ENCODE peak calls at places on chromosomes 1 and 21, in ten cellular contexts. One of them, this sample, is unnamed.

GRCh38 chr1:156876281-156876680 is 15.6 kb downstream of the NTRK1 start:
- DNase-seq in body of pancreas: no peak
- DNase-seq in fibroblast of lung: no peak
- DNase-seq in IMR-90: no peak
- DNase-seq in stomach: no peak
- DNase-seq in esophagus muscularis mucosa: no peak
- DNase-seq in AG04450: no peak
- DNase-seq in thoracic aorta: no peak
- DNase-seq in Peyer's patch: no peak
- DNase-seq in heart left ventricle: no peak
- DNase-seq in this sample: no peak

GRCh38 chr1:33466159-33466558 is 6.3 kb upstream of the ZSCAN20 start:
- DNase-seq in body of pancreas: no peak
- DNase-seq in fibroblast of lung: no peak
- DNase-seq in IMR-90: no peak
- DNase-seq in stomach: no peak
- DNase-seq in esophagus muscularis mucosa: no peak
- DNase-seq in AG04450: no peak
- DNase-seq in thoracic aorta: no peak
- DNase-seq in Peyer's patch: no peak
- DNase-seq in heart left ventricle: peak; percentile 65
- DNase-seq in this sample: no peak

GRCh38 chr1:162145280-162145965 is 75.9 kb downstream of the NOS1AP start:
- DNase-seq in body of pancreas: no peak
- DNase-seq in fibroblast of lung: peak; percentile 43
- DNase-seq in IMR-90: no peak
- DNase-seq in stomach: no peak
- DNase-seq in esophagus muscularis mucosa: peak; percentile 42
- DNase-seq in AG04450: no peak
- DNase-seq in thoracic aorta: no peak
- DNase-seq in Peyer's patch: no peak
- DNase-seq in heart left ventricle: no peak
- DNase-seq in this sample: no peak

GRCh38 chr1:247639381-247639981 is 34.1 kb downstream of the OR2G3 start:
- DNase-seq in body of pancreas: peak; percentile 80
- DNase-seq in fibroblast of lung: peak; percentile 16
- DNase-seq in IMR-90: peak; percentile 4
- DNase-seq in stomach: peak; percentile 82
- DNase-seq in esophagus muscularis mucosa: no peak
- DNase-seq in AG04450: no peak
- DNase-seq in thoracic aorta: no peak
- DNase-seq in Peyer's patch: peak; percentile 56
- DNase-seq in heart left ventricle: peak; percentile 70
- DNase-seq in this sample: peak; percentile 81

GRCh38 chr1:193372553-193372952 is 186.1 kb upstream of the B3GALT2 start:
- DNase-seq in body of pancreas: no peak
- DNase-seq in fibroblast of lung: no peak
- DNase-seq in IMR-90: no peak
- DNase-seq in stomach: no peak
- DNase-seq in esophagus muscularis mucosa: no peak
- DNase-seq in AG04450: no peak
- DNase-seq in thoracic aorta: no peak
- DNase-seq in Peyer's patch: no peak
- DNase-seq in heart left ventricle: no peak
- DNase-seq in this sample: no peak

GRCh38 chr1:41482001-41482765 is 2.3 kb downstream of the EDN2 start:
- DNase-seq in body of pancreas: peak; percentile 94
- DNase-seq in fibroblast of lung: peak; percentile 63
- DNase-seq in IMR-90: no peak
- DNase-seq in stomach: peak; percentile 92
- DNase-seq in esophagus muscularis mucosa: no peak
- DNase-seq in AG04450: no peak
- DNase-seq in thoracic aorta: no peak
- DNase-seq in Peyer's patch: peak; percentile 87
- DNase-seq in heart left ventricle: peak; percentile 63
- DNase-seq in this sample: peak; percentile 92

GRCh38 chr1:154157520-154158306 is 2.8 kb upstream of the NUP210L start:
- DNase-seq in body of pancreas: no peak
- DNase-seq in fibroblast of lung: peak; percentile 70
- DNase-seq in IMR-90: peak; percentile 31
- DNase-seq in stomach: peak; percentile 29
- DNase-seq in esophagus muscularis mucosa: no peak
- DNase-seq in AG04450: no peak
- DNase-seq in thoracic aorta: no peak
- DNase-seq in Peyer's patch: no peak
- DNase-seq in heart left ventricle: no peak
- DNase-seq in this sample: no peak

GRCh38 chr1:242524571-242525359 is at the start of gene PLD5:
- DNase-seq in body of pancreas: peak; percentile 9
- DNase-seq in fibroblast of lung: no peak
- DNase-seq in IMR-90: no peak
- DNase-seq in stomach: no peak
- DNase-seq in esophagus muscularis mucosa: no peak
- DNase-seq in AG04450: no peak
- DNase-seq in thoracic aorta: no peak
- DNase-seq in Peyer's patch: no peak
- DNase-seq in heart left ventricle: no peak
- DNase-seq in this sample: peak; percentile 25

GRCh38 chr1:189708674-189709073 is 769.0 kb downstream of the BRINP3 start:
- DNase-seq in body of pancreas: no peak
- DNase-seq in fibroblast of lung: peak; percentile 4
- DNase-seq in IMR-90: peak; percentile 25
- DNase-seq in stomach: no peak
- DNase-seq in esophagus muscularis mucosa: no peak
- DNase-seq in AG04450: no peak
- DNase-seq in thoracic aorta: no peak
- DNase-seq in Peyer's patch: no peak
- DNase-seq in heart left ventricle: no peak
- DNase-seq in this sample: no peak

GRCh38 chr1:196309386-196309785 is 298.9 kb downstream of the KCNT2 start:
- DNase-seq in body of pancreas: no peak
- DNase-seq in fibroblast of lung: peak; percentile 30
- DNase-seq in IMR-90: peak; percentile 68
- DNase-seq in stomach: no peak
- DNase-seq in esophagus muscularis mucosa: no peak
- DNase-seq in AG04450: peak; percentile 7
- DNase-seq in thoracic aorta: no peak
- DNase-seq in Peyer's patch: no peak
- DNase-seq in heart left ventricle: no peak
- DNase-seq in this sample: no peak

GRCh38 chr21:33938381-33938780 is 22.8 kb upstream of the ATP5PO start:
- DNase-seq in body of pancreas: no peak
- DNase-seq in fibroblast of lung: no peak
- DNase-seq in IMR-90: no peak
- DNase-seq in stomach: no peak
- DNase-seq in esophagus muscularis mucosa: no peak
- DNase-seq in AG04450: no peak
- DNase-seq in thoracic aorta: no peak
- DNase-seq in Peyer's patch: no peak
- DNase-seq in heart left ventricle: no peak
- DNase-seq in this sample: no peak

GRCh38 chr21:35575280-35575915 is 484.9 kb downstream of the SETD4 start:
- DNase-seq in body of pancreas: no peak
- DNase-seq in fibroblast of lung: peak; percentile 97
- DNase-seq in IMR-90: peak; percentile 96
- DNase-seq in stomach: no peak
- DNase-seq in esophagus muscularis mucosa: no peak
- DNase-seq in AG04450: peak; percentile 81
- DNase-seq in thoracic aorta: no peak
- DNase-seq in Peyer's patch: no peak
- DNase-seq in heart left ventricle: no peak
- DNase-seq in this sample: no peak

GRCh38 chr1:201890223-201890622 is 1.5 kb downstream of the SHISA4 start:
- DNase-seq in body of pancreas: no peak
- DNase-seq in fibroblast of lung: no peak
- DNase-seq in IMR-90: no peak
- DNase-seq in stomach: no peak
- DNase-seq in esophagus muscularis mucosa: no peak
- DNase-seq in AG04450: no peak
- DNase-seq in thoracic aorta: no peak
- DNase-seq in Peyer's patch: no peak
- DNase-seq in heart left ventricle: peak; percentile 19
- DNase-seq in this sample: no peak

GRCh38 chr1:201887116-201887866 is 1.4 kb upstream of the SHISA4 start:
- DNase-seq in body of pancreas: no peak
- DNase-seq in fibroblast of lung: no peak
- DNase-seq in IMR-90: no peak
- DNase-seq in stomach: no peak
- DNase-seq in esophagus muscularis mucosa: no peak
- DNase-seq in AG04450: no peak
- DNase-seq in thoracic aorta: no peak
- DNase-seq in Peyer's patch: no peak
- DNase-seq in heart left ventricle: no peak
- DNase-seq in this sample: no peak

GRCh38 chr1:201890806-201891450 is 2.2 kb downstream of the SHISA4 start:
- DNase-seq in body of pancreas: no peak
- DNase-seq in fibroblast of lung: no peak
- DNase-seq in IMR-90: no peak
- DNase-seq in stomach: no peak
- DNase-seq in esophagus muscularis mucosa: no peak
- DNase-seq in AG04450: no peak
- DNase-seq in thoracic aorta: no peak
- DNase-seq in Peyer's patch: no peak
- DNase-seq in heart left ventricle: peak; percentile 24
- DNase-seq in this sample: peak; percentile 6

GRCh38 chr1:201888282-201889033 is at the start of gene SHISA4:
- DNase-seq in body of pancreas: peak; percentile 89
- DNase-seq in fibroblast of lung: peak; percentile 61
- DNase-seq in IMR-90: peak; percentile 29
- DNase-seq in stomach: peak; percentile 83
- DNase-seq in esophagus muscularis mucosa: no peak
- DNase-seq in AG04450: no peak
- DNase-seq in thoracic aorta: peak; percentile 76
- DNase-seq in Peyer's patch: peak; percentile 67
- DNase-seq in heart left ventricle: peak; percentile 91
- DNase-seq in this sample: peak; percentile 72

DNA sequence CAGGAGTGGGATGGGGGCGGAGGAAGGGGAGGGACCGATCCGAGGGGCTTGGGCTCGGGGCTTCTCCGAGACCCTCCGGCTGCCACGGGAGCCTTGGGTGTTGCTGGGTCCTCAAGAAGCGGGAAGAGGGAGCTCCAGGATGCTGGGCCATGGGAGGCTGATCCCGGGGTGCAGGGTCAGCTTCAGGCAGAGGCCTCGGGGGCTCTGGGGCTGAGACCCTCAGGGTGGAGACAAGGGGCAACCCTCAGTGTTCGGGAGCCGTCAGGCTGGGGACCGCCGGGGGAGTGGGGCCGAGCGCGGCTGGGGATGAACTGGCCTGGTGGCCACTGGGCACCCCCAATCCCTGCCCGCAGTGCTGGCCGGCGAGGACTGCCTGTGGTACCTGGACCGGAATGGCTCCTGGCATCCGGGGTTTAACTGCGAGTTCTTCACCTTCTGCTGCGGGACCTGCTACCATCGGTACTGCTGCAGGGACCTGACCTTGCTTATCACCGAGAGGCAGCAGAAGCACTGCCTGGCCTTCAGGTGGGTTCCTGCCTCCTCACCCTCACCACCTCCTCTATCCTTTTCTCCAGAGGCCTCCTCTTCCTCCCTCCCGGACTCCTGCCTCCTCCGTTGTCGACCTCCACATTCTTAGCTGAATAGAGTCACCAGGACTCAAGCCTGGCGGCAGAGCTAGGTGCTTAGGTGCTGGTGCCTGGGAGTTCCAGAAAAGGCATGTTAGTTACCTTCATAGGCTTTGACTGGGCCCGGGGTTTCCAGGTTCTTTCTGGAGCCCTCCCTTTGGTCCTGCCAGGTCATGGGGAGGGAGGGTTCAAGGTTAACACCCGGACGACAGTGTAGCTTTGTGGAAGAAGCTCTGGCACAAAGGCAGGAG is 632 bp downstream of the SHISA4 start:
- DNase-seq in body of pancreas: no peak
- DNase-seq in fibroblast of lung: no peak
- DNase-seq in IMR-90: no peak
- DNase-seq in stomach: no peak
- DNase-seq in esophagus muscularis mucosa: no peak
- DNase-seq in AG04450: no peak
- DNase-seq in thoracic aorta: no peak
- DNase-seq in Peyer's patch: no peak
- DNase-seq in heart left ventricle: no peak
- DNase-seq in this sample: peak; percentile 15
- H3K4me3 ChIP-seq in body of pancreas: peak overlapping the region; percentile 51
- H3K4me3 ChIP-seq in fibroblast of lung: peak overlapping the region; percentile 70
- H3K4me3 ChIP-seq in IMR-90: peak overlapping the region; percentile 94
- H3K4me3 ChIP-seq in stomach: peak overlapping the region; percentile 77
- H3K4me3 ChIP-seq in esophagus muscularis mucosa: peak overlapping the region; percentile 74
- H3K4me3 ChIP-seq in AG04450: peak overlapping the region; percentile 82
- H3K4me3 ChIP-seq in thoracic aorta: peak overlapping the region; percentile 87
- H3K4me3 ChIP-seq in Peyer's patch: peak overlapping the region; percentile 72
- H3K4me3 ChIP-seq in heart left ventricle: peak overlapping the region; percentile 86
- H3K4me3 ChIP-seq in this sample: no peak overlapping the region

DNA sequence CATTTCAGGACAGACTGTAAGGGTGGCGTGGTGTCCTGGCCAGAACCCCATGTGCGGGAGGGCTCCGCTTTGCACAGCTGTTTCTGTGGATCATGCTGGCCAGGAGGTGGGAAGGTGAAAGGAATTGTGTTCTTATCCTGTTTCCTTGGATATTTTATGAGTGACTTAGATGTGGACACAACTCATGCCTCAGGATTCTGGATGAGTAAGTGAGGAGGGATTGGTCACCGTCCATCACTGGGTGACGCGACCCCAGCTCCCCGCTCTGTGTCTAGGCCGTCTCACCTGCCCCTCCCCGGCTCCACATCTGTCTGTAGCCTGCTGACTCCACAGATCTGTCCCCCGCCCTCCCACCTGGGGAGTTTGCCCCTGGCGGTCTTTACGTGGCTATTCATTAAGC is 48.8 kb downstream of the PIK3CD start:
- DNase-seq in body of pancreas: no peak
- DNase-seq in fibroblast of lung: peak; percentile 93
- DNase-seq in IMR-90: peak; percentile 94
- DNase-seq in stomach: no peak
- DNase-seq in esophagus muscularis mucosa: no peak
- DNase-seq in AG04450: no peak
- DNase-seq in thoracic aorta: no peak
- DNase-seq in Peyer's patch: no peak
- DNase-seq in heart left ventricle: no peak
- DNase-seq in this sample: no peak
- TF ChIP-seq CTCF in body of pancreas: no peak
- TF ChIP-seq CTCF in fibroblast of lung: no peak
- TF ChIP-seq CTCF in IMR-90: no peak
- TF ChIP-seq CTCF in stomach: no peak
- TF ChIP-seq CTCF in esophagus muscularis mucosa: no peak
- TF ChIP-seq CTCF in AG04450: no peak
- TF ChIP-seq CTCF in thoracic aorta: no peak
- TF ChIP-seq CTCF in Peyer's patch: no peak
- TF ChIP-seq CTCF in heart left ventricle: no peak
- TF ChIP-seq CTCF in this sample: no peak

GRCh38 chr1:112807999-112808398 is 92.9 kb upstream of the PPM1J start:
- DNase-seq in body of pancreas: no peak
- DNase-seq in fibroblast of lung: no peak
- DNase-seq in IMR-90: no peak
- DNase-seq in stomach: no peak
- DNase-seq in esophagus muscularis mucosa: no peak
- DNase-seq in AG04450: no peak
- DNase-seq in thoracic aorta: no peak
- DNase-seq in Peyer's patch: no peak
- DNase-seq in heart left ventricle: peak; percentile 40
- DNase-seq in this sample: no peak
- H3K9me3 ChIP-seq in body of pancreas: no peaks in the 10 kb centered on the region
- H3K9me3 ChIP-seq in fibroblast of lung: no peaks in the 10 kb centered on the region
- H3K9me3 ChIP-seq in IMR-90: no peaks in the 10 kb centered on the region
- H3K9me3 ChIP-seq in stomach: no peaks in the 10 kb centered on the region
- H3K9me3 ChIP-seq in esophagus muscularis mucosa: no peaks in the 10 kb centered on the region
- H3K9me3 ChIP-seq in AG04450: no peaks in the 10 kb centered on the region
- H3K9me3 ChIP-seq in thoracic aorta: no peaks in the 10 kb centered on the region
- H3K9me3 ChIP-seq in Peyer's patch: no peaks in the 10 kb centered on the region
- H3K9me3 ChIP-seq in heart left ventricle: no peaks in the 10 kb centered on the region
- H3K9me3 ChIP-seq in this sample: no peaks in the 10 kb centered on the region

GRCh38 chr21:38439336-38439900 is 58.9 kb downstream of the ERG start:
- DNase-seq in body of pancreas: no peak
- DNase-seq in fibroblast of lung: peak; percentile 64
- DNase-seq in IMR-90: no peak
- DNase-seq in stomach: no peak
- DNase-seq in esophagus muscularis mucosa: no peak
- DNase-seq in AG04450: no peak
- DNase-seq in thoracic aorta: no peak
- DNase-seq in Peyer's patch: no peak
- DNase-seq in heart left ventricle: no peak
- DNase-seq in this sample: no peak
- H3K4me3 ChIP-seq in body of pancreas: no peak overlapping the region
- H3K4me3 ChIP-seq in fibroblast of lung: no peak overlapping the region
- H3K4me3 ChIP-seq in IMR-90: no peak overlapping the region
- H3K4me3 ChIP-seq in stomach: no peak overlapping the region
- H3K4me3 ChIP-seq in esophagus muscularis mucosa: no peak overlapping the region
- H3K4me3 ChIP-seq in AG04450: no peak overlapping the region
- H3K4me3 ChIP-seq in thoracic aorta: no peak overlapping the region
- H3K4me3 ChIP-seq in Peyer's patch: no peak overlapping the region
- H3K4me3 ChIP-seq in heart left ventricle: no peak overlapping the region
- H3K4me3 ChIP-seq in this sample: no peak overlapping the region